ENCODE peak calls at places on chromosome 4, in seven cellular contexts. B, V, T, G, J, R and H are unnamed samples.

GRCh38 chr4:72312032-72312650 is 256.9 kb downstream of the ADAMTS3 start:
- DNase-seq in V (no peak), T (peak), G (peak), J (no peak), R (no peak), B (no peak), H (no peak)

GRCh38 chr4:105520819-105521790 is 31.3 kb upstream of the ARHGEF38 start:
- DNase-seq in V (peak), R (no peak), T (peak), J (peak), B (peak), G (no peak), H (peak)

GRCh38 chr4:1413687-1414479 is 7.6 kb upstream of the NKX1-1 start:
- DNase-seq in T (no peak), J (no peak), V (no peak), G (no peak), B (no peak), R (no peak), H (no peak)

GRCh38 chr4:174281182-174281737 is 2.2 kb downstream of the FBXO8 start:
- DNase-seq in J (no peak), V (no peak), B (no peak), R (no peak), T (no peak), G (no peak), H (no peak)

GRCh38 chr4:82770607-82771006 is 28.0 kb downstream of the SCD5 start:
- DNase-seq in T (no peak), V (no peak), R (no peak), J (no peak), G (peak), B (no peak), H (no peak)

GRCh38 chr4:144709159-144709558 is 63.2 kb downstream of the HHIP start:
- DNase-seq in V (no peak), T (peak), G (no peak), B (no peak), J (no peak), R (no peak), H (no peak)

GRCh38 chr4:183637461-183637860 is 21.5 kb downstream of the RWDD4 start:
- DNase-seq in V (no peak), J (no peak), G (no peak), R (no peak), T (peak), B (no peak), H (no peak)

GRCh38 chr4:183241322-183241640 is 78.8 kb downstream of the CLDN22 start:
- DNase-seq in V (no peak), G (no peak), R (no peak), J (no peak), B (no peak), T (peak), H (no peak)

GRCh38 chr4:6502147-6502546 is 29.7 kb upstream of the PPP2R2C start:
- DNase-seq in T (no peak), R (no peak), G (no peak), B (peak), J (no peak), V (no peak), H (no peak)

GRCh38 chr4:98748609-98749008 is 90.2 kb upstream of the TSPAN5 start:
- DNase-seq in J (no peak), R (no peak), V (no peak), T (no peak), B (no peak), G (no peak), H (no peak)

GRCh38 chr4:174483792-174484191 is 38.5 kb downstream of the HPGD start:
- DNase-seq in T (no peak), G (no peak), V (no peak), J (no peak), B (no peak), R (no peak), H (no peak)

GRCh38 chr4:128386761-128387599 is 99.4 kb upstream of the PGRMC2 start:
- DNase-seq in R (no peak), V (no peak), G (peak), J (no peak), B (no peak), T (peak), H (no peak)

GRCh38 chr4:113587156-113587555 is 174.4 kb downstream of the CAMK2D start:
- DNase-seq in J (no peak), V (no peak), T (no peak), R (no peak), B (no peak), G (no peak), H (no peak)

GRCh38 chr4:184851200-184851541 is 25.4 kb upstream of the ACSL1 start:
- DNase-seq in B (peak), J (no peak), T (no peak), V (peak), G (no peak), R (no peak), H (peak)

GRCh38 chr4:36241771-36242170 is 2.5 kb downstream of the ARAP2 start:
- DNase-seq in R (no peak), G (no peak), V (peak), B (peak), T (peak), J (no peak), H (peak)

GRCh38 chr4:107183155-107183774 is 147.2 kb upstream of the DKK2 start:
- DNase-seq in T (peak), J (no peak), V (peak), G (no peak), R (no peak), B (peak), H (peak)

GRCh38 chr4:139530833-139531427 is 25.1 kb downstream of the SETD7 start:
- DNase-seq in T (peak), G (no peak), V (peak), R (peak), J (peak), B (no peak), H (no peak)

GRCh38 chr4:151045907-151046306 is 30.8 kb upstream of the LRBA start:
- DNase-seq in G (no peak), V (peak), R (no peak), J (no peak), T (peak), B (no peak), H (no peak)

GRCh38 chr4:39621582-39621981 is 17.1 kb downstream of the SMIM14 start:
- DNase-seq in T (peak), R (no peak), J (no peak), G (no peak), V (no peak), B (no peak), H (no peak)

GRCh38 chr4:182554736-182555135 is 311.5 kb downstream of the TENM3 start:
- DNase-seq in B (no peak), J (no peak), R (no peak), T (peak), V (no peak), G (no peak), H (no peak)

GRCh38 chr4:140706665-140707064 is 49.5 kb downstream of the TBC1D9 start:
- DNase-seq in R (no peak), J (no peak), B (no peak), V (no peak), G (no peak), T (no peak), H (no peak)

GRCh38 chr4:123064390-123064789 is 142.0 kb upstream of the NUDT6 start:
- DNase-seq in T (peak), B (no peak), J (no peak), R (no peak), V (no peak), G (no peak), H (no peak)

GRCh38 chr4:180909279-180909678 is 1333.9 kb upstream of the TENM3 start:
- DNase-seq in J (no peak), B (no peak), V (no peak), R (no peak), T (peak), G (no peak), H (no peak)

GRCh38 chr4:845836-846251 is 19.9 kb upstream of the CPLX1 start:
- DNase-seq in T (no peak), B (no peak), V (no peak), R (no peak), J (no peak), G (no peak), H (no peak)

GRCh38 chr4:109576462-109576861 is 16.4 kb downstream of the MCUB start:
- DNase-seq in T (no peak), G (no peak), R (no peak), J (no peak), B (no peak), V (no peak), H (no peak)

GRCh38 chr4:138645289-138645688 is 370.3 kb upstream of the NOCT start:
- DNase-seq in B (no peak), T (peak), J (no peak), V (no peak), G (no peak), R (no peak), H (no peak)

GRCh38 chr4:7674706-7675105 is 240.0 kb upstream of the PSAPL1 start:
- DNase-seq in R (no peak), T (no peak), G (no peak), J (no peak), B (no peak), V (no peak), H (no peak)

GRCh38 chr4:175371091-175371490 is 441.0 kb downstream of the GPM6A start:
- DNase-seq in V (no peak), G (no peak), T (peak), J (no peak), B (no peak), R (no peak), H (no peak)